ENCODE peak calls at places on chromosomes 7 and 10, in ten cellular contexts. One of them, this sample, is unnamed.

GRCh38 chr10:55630491-55631056 is 730.5 kb downstream of the ZWINT start:
- DNase-seq in cardiac muscle cell: peak
- DNase-seq in neural progenitor cell: peak
- DNase-seq in fibroblast of mammary gland: no peak
- DNase-seq in GM20000: no peak
- DNase-seq in body of pancreas: no peak
- DNase-seq in upper lobe of left lung: no peak
- DNase-seq in IMR-90: no peak
- DNase-seq in ascending aorta: no peak
- DNase-seq in adrenal gland: peak
- DNase-seq in this sample: no peak

GRCh38 chr7:27159278-27160146 is 3.0 kb upstream of the HOXA7 start:
- DNase-seq in cardiac muscle cell: no peak
- DNase-seq in upper lobe of left lung: peak
- DNase-seq in IMR-90: no peak
- DNase-seq in neural progenitor cell: no peak
- DNase-seq in ascending aorta: peak
- DNase-seq in GM20000: no peak
- DNase-seq in body of pancreas: peak
- DNase-seq in fibroblast of mammary gland: peak
- DNase-seq in adrenal gland: peak
- DNase-seq in this sample: peak

GRCh38 chr7:99314504-99314903 is 11.2 kb upstream of the ARPC1A start:
- DNase-seq in GM20000: no peak
- DNase-seq in body of pancreas: no peak
- DNase-seq in ascending aorta: no peak
- DNase-seq in fibroblast of mammary gland: no peak
- DNase-seq in neural progenitor cell: no peak
- DNase-seq in adrenal gland: no peak
- DNase-seq in IMR-90: no peak
- DNase-seq in upper lobe of left lung: no peak
- DNase-seq in cardiac muscle cell: no peak
- DNase-seq in this sample: no peak

GRCh38 chr7:51301806-51302205 is 14.8 kb downstream of the COBL start:
- DNase-seq in upper lobe of left lung: no peak
- DNase-seq in fibroblast of mammary gland: no peak
- DNase-seq in body of pancreas: no peak
- DNase-seq in adrenal gland: no peak
- DNase-seq in neural progenitor cell: no peak
- DNase-seq in cardiac muscle cell: no peak
- DNase-seq in GM20000: no peak
- DNase-seq in ascending aorta: no peak
- DNase-seq in IMR-90: no peak
- DNase-seq in this sample: no peak

GRCh38 chr7:50531928-50532327 is 33.3 kb downstream of the DDC start:
- DNase-seq in neural progenitor cell: no peak
- DNase-seq in upper lobe of left lung: no peak
- DNase-seq in GM20000: no peak
- DNase-seq in adrenal gland: no peak
- DNase-seq in cardiac muscle cell: no peak
- DNase-seq in IMR-90: peak
- DNase-seq in body of pancreas: no peak
- DNase-seq in fibroblast of mammary gland: peak
- DNase-seq in ascending aorta: no peak
- DNase-seq in this sample: no peak

GRCh38 chr10:78149193-78149592 is 115.5 kb downstream of the RPS24 start:
- DNase-seq in upper lobe of left lung: no peak
- DNase-seq in adrenal gland: no peak
- DNase-seq in cardiac muscle cell: peak
- DNase-seq in fibroblast of mammary gland: peak
- DNase-seq in GM20000: no peak
- DNase-seq in neural progenitor cell: no peak
- DNase-seq in ascending aorta: no peak
- DNase-seq in body of pancreas: no peak
- DNase-seq in IMR-90: peak
- DNase-seq in this sample: no peak

GRCh38 chr7:147308539-147308938 is 1191.9 kb downstream of the CNTNAP2 start:
- DNase-seq in cardiac muscle cell: peak
- DNase-seq in adrenal gland: no peak
- DNase-seq in upper lobe of left lung: no peak
- DNase-seq in ascending aorta: no peak
- DNase-seq in GM20000: no peak
- DNase-seq in IMR-90: no peak
- DNase-seq in body of pancreas: no peak
- DNase-seq in fibroblast of mammary gland: no peak
- DNase-seq in neural progenitor cell: peak
- DNase-seq in this sample: no peak

GRCh38 chr10:59741583-59741982 is 11.7 kb downstream of the MRLN start:
- DNase-seq in cardiac muscle cell: no peak
- DNase-seq in GM20000: no peak
- DNase-seq in ascending aorta: no peak
- DNase-seq in body of pancreas: no peak
- DNase-seq in fibroblast of mammary gland: no peak
- DNase-seq in IMR-90: no peak
- DNase-seq in adrenal gland: no peak
- DNase-seq in upper lobe of left lung: no peak
- DNase-seq in neural progenitor cell: no peak
- DNase-seq in this sample: no peak

GRCh38 chr7:155190608-155191536 is 106.8 kb upstream of the INSIG1 start:
- DNase-seq in IMR-90: no peak
- DNase-seq in ascending aorta: peak
- DNase-seq in body of pancreas: peak
- DNase-seq in neural progenitor cell: peak
- DNase-seq in GM20000: peak
- DNase-seq in adrenal gland: peak
- DNase-seq in upper lobe of left lung: peak
- DNase-seq in cardiac muscle cell: peak
- DNase-seq in fibroblast of mammary gland: no peak
- DNase-seq in this sample: peak

GRCh38 chr10:69361303-69361614 is 55.5 kb downstream of the TACR2 start:
- DNase-seq in ascending aorta: no peak
- DNase-seq in body of pancreas: peak
- DNase-seq in IMR-90: no peak
- DNase-seq in upper lobe of left lung: no peak
- DNase-seq in adrenal gland: no peak
- DNase-seq in GM20000: no peak
- DNase-seq in fibroblast of mammary gland: no peak
- DNase-seq in cardiac muscle cell: no peak
- DNase-seq in neural progenitor cell: no peak
- DNase-seq in this sample: peak

GRCh38 chr7:41758321-41758720 is 55.4 kb upstream of the INHBA start:
- DNase-seq in adrenal gland: no peak
- DNase-seq in neural progenitor cell: no peak
- DNase-seq in GM20000: no peak
- DNase-seq in ascending aorta: no peak
- DNase-seq in upper lobe of left lung: no peak
- DNase-seq in IMR-90: no peak
- DNase-seq in cardiac muscle cell: no peak
- DNase-seq in fibroblast of mammary gland: no peak
- DNase-seq in body of pancreas: no peak
- DNase-seq in this sample: no peak

GRCh38 chr10:101961591-101962498 is 94.1 kb downstream of the ARMH3 start:
- DNase-seq in ascending aorta: peak
- DNase-seq in neural progenitor cell: no peak
- DNase-seq in adrenal gland: peak
- DNase-seq in cardiac muscle cell: peak
- DNase-seq in IMR-90: peak
- DNase-seq in body of pancreas: peak
- DNase-seq in GM20000: no peak
- DNase-seq in fibroblast of mammary gland: peak
- DNase-seq in upper lobe of left lung: peak
- DNase-seq in this sample: peak

GRCh38 chr7:80449841-80450240 is 62.0 kb downstream of the GNAT3 start:
- DNase-seq in ascending aorta: no peak
- DNase-seq in body of pancreas: peak
- DNase-seq in upper lobe of left lung: no peak
- DNase-seq in cardiac muscle cell: no peak
- DNase-seq in IMR-90: no peak
- DNase-seq in fibroblast of mammary gland: no peak
- DNase-seq in neural progenitor cell: no peak
- DNase-seq in GM20000: no peak
- DNase-seq in adrenal gland: no peak
- DNase-seq in this sample: no peak

GRCh38 chr10:20004087-20004523 is 187.9 kb downstream of the PLXDC2 start:
- DNase-seq in GM20000: peak
- DNase-seq in body of pancreas: peak
- DNase-seq in ascending aorta: peak
- DNase-seq in upper lobe of left lung: peak
- DNase-seq in adrenal gland: peak
- DNase-seq in neural progenitor cell: no peak
- DNase-seq in fibroblast of mammary gland: peak
- DNase-seq in IMR-90: peak
- DNase-seq in cardiac muscle cell: peak
- DNase-seq in this sample: no peak

GRCh38 chr10:29022513-29022912 is 266.4 kb upstream of the LYZL1 start:
- DNase-seq in body of pancreas: no peak
- DNase-seq in adrenal gland: no peak
- DNase-seq in fibroblast of mammary gland: no peak
- DNase-seq in upper lobe of left lung: no peak
- DNase-seq in ascending aorta: no peak
- DNase-seq in GM20000: no peak
- DNase-seq in IMR-90: no peak
- DNase-seq in neural progenitor cell: peak
- DNase-seq in cardiac muscle cell: no peak
- DNase-seq in this sample: no peak

GRCh38 chr7:935321-936130 is 19.0 kb downstream of the ADAP1 start:
- DNase-seq in ascending aorta: peak
- DNase-seq in body of pancreas: no peak
- DNase-seq in fibroblast of mammary gland: no peak
- DNase-seq in upper lobe of left lung: no peak
- DNase-seq in adrenal gland: no peak
- DNase-seq in cardiac muscle cell: no peak
- DNase-seq in neural progenitor cell: no peak
- DNase-seq in GM20000: no peak
- DNase-seq in IMR-90: no peak
- DNase-seq in this sample: no peak

GRCh38 chr7:56092789-56093531 is at the start of gene PHKG1:
- DNase-seq in upper lobe of left lung: peak
- DNase-seq in GM20000: no peak
- DNase-seq in neural progenitor cell: no peak
- DNase-seq in fibroblast of mammary gland: peak
- DNase-seq in IMR-90: peak
- DNase-seq in cardiac muscle cell: peak
- DNase-seq in body of pancreas: peak
- DNase-seq in ascending aorta: peak
- DNase-seq in adrenal gland: peak
- DNase-seq in this sample: peak
- TF ChIP-seq CTCF in upper lobe of left lung: no peak
- TF ChIP-seq CTCF in GM20000: no peak
- TF ChIP-seq CTCF in neural progenitor cell: peak
- TF ChIP-seq CTCF in fibroblast of mammary gland: peak
- TF ChIP-seq CTCF in IMR-90: peak
- TF ChIP-seq CTCF in cardiac muscle cell: peak
- TF ChIP-seq CTCF in body of pancreas: peak
- TF ChIP-seq CTCF in ascending aorta: peak
- TF ChIP-seq CTCF in adrenal gland: peak
- TF ChIP-seq CTCF in this sample: peak

GRCh38 chr7:91953618-91954017 is 13.0 kb downstream of the AKAP9 start:
- DNase-seq in cardiac muscle cell: peak
- DNase-seq in fibroblast of mammary gland: no peak
- DNase-seq in body of pancreas: no peak
- DNase-seq in adrenal gland: no peak
- DNase-seq in upper lobe of left lung: no peak
- DNase-seq in neural progenitor cell: peak
- DNase-seq in GM20000: no peak
- DNase-seq in IMR-90: peak
- DNase-seq in ascending aorta: no peak
- DNase-seq in this sample: no peak
- TF ChIP-seq CTCF in cardiac muscle cell: peak
- TF ChIP-seq CTCF in fibroblast of mammary gland: peak
- TF ChIP-seq CTCF in body of pancreas: no peak
- TF ChIP-seq CTCF in adrenal gland: no peak
- TF ChIP-seq CTCF in upper lobe of left lung: no peak
- TF ChIP-seq CTCF in neural progenitor cell: peak
- TF ChIP-seq CTCF in GM20000: no peak
- TF ChIP-seq CTCF in IMR-90: peak
- TF ChIP-seq CTCF in ascending aorta: no peak
- TF ChIP-seq CTCF in this sample: no peak

DNA sequence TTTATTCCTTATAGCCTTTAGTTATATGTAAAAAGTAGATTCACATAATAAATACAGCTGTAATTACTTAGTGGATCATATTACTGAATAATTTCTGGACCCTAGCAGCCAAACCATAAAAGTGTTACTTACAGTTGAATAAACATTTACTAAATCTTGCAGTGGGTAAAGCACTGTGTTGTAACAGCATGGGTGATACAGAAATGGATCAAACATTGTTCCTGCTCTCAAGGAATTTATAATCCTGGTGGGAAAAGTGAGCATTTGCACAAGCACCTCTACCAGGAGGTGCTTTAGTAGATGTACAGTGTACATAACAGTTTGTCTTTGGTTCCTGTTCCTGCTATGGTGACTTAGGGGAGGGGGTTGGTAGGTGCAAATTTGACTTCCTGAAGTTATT is 25.0 kb downstream of the BPGM start:
- DNase-seq in upper lobe of left lung: no peak
- DNase-seq in body of pancreas: no peak
- DNase-seq in adrenal gland: no peak
- DNase-seq in fibroblast of mammary gland: no peak
- DNase-seq in IMR-90: no peak
- DNase-seq in GM20000: no peak
- DNase-seq in ascending aorta: no peak
- DNase-seq in cardiac muscle cell: no peak
- DNase-seq in neural progenitor cell: no peak
- DNase-seq in this sample: no peak
- TF ChIP-seq CTCF in upper lobe of left lung: no peak
- TF ChIP-seq CTCF in body of pancreas: no peak
- TF ChIP-seq CTCF in adrenal gland: no peak
- TF ChIP-seq CTCF in fibroblast of mammary gland: no peak
- TF ChIP-seq CTCF in IMR-90: no peak
- TF ChIP-seq CTCF in GM20000: no peak
- TF ChIP-seq CTCF in ascending aorta: no peak
- TF ChIP-seq CTCF in cardiac muscle cell: no peak
- TF ChIP-seq CTCF in neural progenitor cell: no peak
- TF ChIP-seq CTCF in this sample: no peak

DNA sequence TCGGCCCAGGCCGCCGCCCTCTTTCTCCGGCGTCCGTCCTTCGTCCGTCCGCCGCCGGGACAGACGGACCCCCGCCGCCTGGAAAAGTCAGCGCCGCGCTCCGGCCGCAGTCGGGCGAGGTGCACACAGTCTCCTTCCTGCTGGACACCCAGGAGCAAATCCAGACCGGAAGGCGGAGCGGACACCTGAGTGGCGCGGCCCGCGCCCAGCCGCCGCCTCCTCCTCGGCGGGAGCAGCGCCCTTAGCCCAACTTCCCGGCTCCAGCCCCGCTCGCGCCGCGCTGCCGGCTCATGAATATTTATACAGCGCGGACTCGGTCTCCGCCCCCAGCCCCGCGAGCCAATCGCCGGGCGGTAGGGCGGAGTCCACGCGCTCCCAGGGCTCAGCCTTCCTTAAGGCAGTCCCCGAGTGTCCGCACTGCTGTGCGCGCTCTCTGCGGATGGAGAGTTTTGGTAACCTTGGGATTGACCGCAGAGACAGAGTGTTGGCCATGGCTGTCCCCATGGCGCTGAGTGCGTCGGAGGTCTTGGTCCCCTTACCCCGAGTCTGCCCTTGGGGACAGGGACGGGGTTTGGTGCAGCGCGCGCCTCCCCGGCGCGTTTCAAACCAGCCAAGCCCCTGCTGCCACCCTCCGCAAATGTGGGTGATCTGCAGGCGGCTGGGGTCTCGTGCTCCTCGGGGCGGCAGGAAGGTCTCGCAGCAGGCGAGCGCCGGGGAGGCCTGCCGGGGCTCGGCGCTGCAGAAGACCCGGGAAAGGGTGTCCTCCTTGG is at the start of gene FZD8:
- DNase-seq in upper lobe of left lung: peak
- DNase-seq in ascending aorta: peak
- DNase-seq in GM20000: peak
- DNase-seq in cardiac muscle cell: peak
- DNase-seq in body of pancreas: peak
- DNase-seq in fibroblast of mammary gland: peak
- DNase-seq in adrenal gland: peak
- DNase-seq in neural progenitor cell: peak
- DNase-seq in IMR-90: peak
- DNase-seq in this sample: peak
- TF ChIP-seq CTCF in upper lobe of left lung: no peak
- TF ChIP-seq CTCF in ascending aorta: peak
- TF ChIP-seq CTCF in GM20000: no peak
- TF ChIP-seq CTCF in cardiac muscle cell: peak
- TF ChIP-seq CTCF in body of pancreas: peak
- TF ChIP-seq CTCF in fibroblast of mammary gland: no peak
- TF ChIP-seq CTCF in adrenal gland: no peak
- TF ChIP-seq CTCF in neural progenitor cell: peak
- TF ChIP-seq CTCF in IMR-90: peak
- TF ChIP-seq CTCF in this sample: peak

This sample was measured in gastrocnemius medialis.